ENCODE peak calls at places on chromosomes 3 and 15, in eight cellular contexts. One of them, this sample, is unnamed.

GRCh38 chr3:185687479-185687878 is 101.4 kb downstream of the SENP2 start:
- DNase-seq in amniotic stem cell: no peak
- DNase-seq in A549: no peak
- DNase-seq in GM12891: no peak
- DNase-seq in activated T-cell treated with anti-CD3 and anti-CD28 coated beads for 1 hour: no peak
- DNase-seq in naive thymus-derived CD4-positive, alpha-beta T cell: no peak
- DNase-seq in AG20443: no peak
- DNase-seq in NCI-H1092: no peak
- DNase-seq in this sample: no peak

GRCh38 chr3:5188419-5189405 is 1.2 kb downstream of the EDEM1 start:
- DNase-seq in activated T-cell treated with anti-CD3 and anti-CD28 coated beads for 1 hour: peak; percentile 27
- DNase-seq in AG20443: peak; percentile 33
- DNase-seq in NCI-H1092: no peak
- DNase-seq in GM12891: no peak
- DNase-seq in A549: peak; percentile 53
- DNase-seq in amniotic stem cell: no peak
- DNase-seq in naive thymus-derived CD4-positive, alpha-beta T cell: peak; percentile 77
- DNase-seq in this sample: no peak

GRCh38 chr3:5294360-5294759 is 106.9 kb downstream of the EDEM1 start:
- DNase-seq in A549: no peak
- DNase-seq in AG20443: peak; percentile 82
- DNase-seq in NCI-H1092: no peak
- DNase-seq in naive thymus-derived CD4-positive, alpha-beta T cell: no peak
- DNase-seq in activated T-cell treated with anti-CD3 and anti-CD28 coated beads for 1 hour: no peak
- DNase-seq in amniotic stem cell: no peak
- DNase-seq in GM12891: no peak
- DNase-seq in this sample: no peak

GRCh38 chr3:67362686-67363085 is 291.7 kb downstream of the SUCLG2 start:
- DNase-seq in A549: no peak
- DNase-seq in AG20443: no peak
- DNase-seq in NCI-H1092: no peak
- DNase-seq in amniotic stem cell: no peak
- DNase-seq in GM12891: no peak
- DNase-seq in naive thymus-derived CD4-positive, alpha-beta T cell: no peak
- DNase-seq in activated T-cell treated with anti-CD3 and anti-CD28 coated beads for 1 hour: no peak
- DNase-seq in this sample: no peak

GRCh38 chr3:76930712-76931111 is 109.2 kb upstream of the ROBO2 start:
- DNase-seq in amniotic stem cell: no peak
- DNase-seq in NCI-H1092: no peak
- DNase-seq in activated T-cell treated with anti-CD3 and anti-CD28 coated beads for 1 hour: no peak
- DNase-seq in GM12891: no peak
- DNase-seq in naive thymus-derived CD4-positive, alpha-beta T cell: no peak
- DNase-seq in A549: no peak
- DNase-seq in AG20443: no peak
- DNase-seq in this sample: no peak

GRCh38 chr3:13654330-13655073 is 105.6 kb downstream of the FBLN2 start:
- DNase-seq in GM12891: no peak
- DNase-seq in activated T-cell treated with anti-CD3 and anti-CD28 coated beads for 1 hour: no peak
- DNase-seq in naive thymus-derived CD4-positive, alpha-beta T cell: peak; percentile 61
- DNase-seq in NCI-H1092: no peak
- DNase-seq in A549: no peak
- DNase-seq in AG20443: no peak
- DNase-seq in amniotic stem cell: no peak
- DNase-seq in this sample: no peak

GRCh38 chr15:73346735-73347312 is 21.9 kb downstream of the HCN4 start:
- DNase-seq in NCI-H1092: no peak
- DNase-seq in amniotic stem cell: no peak
- DNase-seq in GM12891: peak; percentile 53
- DNase-seq in naive thymus-derived CD4-positive, alpha-beta T cell: peak; percentile 37
- DNase-seq in activated T-cell treated with anti-CD3 and anti-CD28 coated beads for 1 hour: peak; percentile 56
- DNase-seq in AG20443: peak; percentile 44
- DNase-seq in A549: peak; percentile 48
- DNase-seq in this sample: no peak

GRCh38 chr3:104316118-104316517 is 1050.6 kb upstream of the ALCAM start:
- DNase-seq in AG20443: peak; percentile 17
- DNase-seq in NCI-H1092: no peak
- DNase-seq in activated T-cell treated with anti-CD3 and anti-CD28 coated beads for 1 hour: no peak
- DNase-seq in A549: no peak
- DNase-seq in GM12891: no peak
- DNase-seq in naive thymus-derived CD4-positive, alpha-beta T cell: no peak
- DNase-seq in amniotic stem cell: no peak
- DNase-seq in this sample: no peak

GRCh38 chr3:156788846-156789245 is 37.3 kb upstream of the LEKR1 start:
- DNase-seq in naive thymus-derived CD4-positive, alpha-beta T cell: no peak
- DNase-seq in AG20443: no peak
- DNase-seq in GM12891: no peak
- DNase-seq in activated T-cell treated with anti-CD3 and anti-CD28 coated beads for 1 hour: no peak
- DNase-seq in A549: no peak
- DNase-seq in NCI-H1092: no peak
- DNase-seq in amniotic stem cell: no peak
- DNase-seq in this sample: no peak

GRCh38 chr15:39509941-39510845 is 70.7 kb upstream of the THBS1 start:
- DNase-seq in A549: no peak
- DNase-seq in NCI-H1092: no peak
- DNase-seq in GM12891: no peak
- DNase-seq in amniotic stem cell: no peak
- DNase-seq in activated T-cell treated with anti-CD3 and anti-CD28 coated beads for 1 hour: no peak
- DNase-seq in naive thymus-derived CD4-positive, alpha-beta T cell: no peak
- DNase-seq in AG20443: no peak
- DNase-seq in this sample: no peak

GRCh38 chr3:38640661-38641441 is 8.6 kb downstream of the SCN5A start:
- DNase-seq in NCI-H1092: no peak
- DNase-seq in GM12891: no peak
- DNase-seq in A549: no peak
- DNase-seq in naive thymus-derived CD4-positive, alpha-beta T cell: no peak
- DNase-seq in AG20443: no peak
- DNase-seq in amniotic stem cell: no peak
- DNase-seq in activated T-cell treated with anti-CD3 and anti-CD28 coated beads for 1 hour: no peak
- DNase-seq in this sample: no peak

GRCh38 chr3:156519758-156520162 is 35.2 kb downstream of the SSR3 start:
- DNase-seq in activated T-cell treated with anti-CD3 and anti-CD28 coated beads for 1 hour: no peak
- DNase-seq in amniotic stem cell: no peak
- DNase-seq in A549: no peak
- DNase-seq in GM12891: no peak
- DNase-seq in AG20443: no peak
- DNase-seq in naive thymus-derived CD4-positive, alpha-beta T cell: no peak
- DNase-seq in NCI-H1092: no peak
- DNase-seq in this sample: no peak

GRCh38 chr3:139187648-139188047 is 143.0 kb upstream of the PRR23C start:
- DNase-seq in A549: no peak
- DNase-seq in GM12891: no peak
- DNase-seq in naive thymus-derived CD4-positive, alpha-beta T cell: no peak
- DNase-seq in AG20443: no peak
- DNase-seq in activated T-cell treated with anti-CD3 and anti-CD28 coated beads for 1 hour: no peak
- DNase-seq in NCI-H1092: no peak
- DNase-seq in amniotic stem cell: no peak
- DNase-seq in this sample: no peak

GRCh38 chr3:33058780-33059179 is 38.2 kb downstream of the GLB1 start:
- DNase-seq in GM12891: no peak
- DNase-seq in naive thymus-derived CD4-positive, alpha-beta T cell: no peak
- DNase-seq in NCI-H1092: no peak
- DNase-seq in AG20443: no peak
- DNase-seq in amniotic stem cell: no peak
- DNase-seq in A549: no peak
- DNase-seq in activated T-cell treated with anti-CD3 and anti-CD28 coated beads for 1 hour: no peak
- DNase-seq in this sample: no peak

GRCh38 chr3:61936344-61936937 is 375.1 kb downstream of the PTPRG start:
- DNase-seq in AG20443: peak; percentile 45
- DNase-seq in A549: peak; percentile 1
- DNase-seq in amniotic stem cell: no peak
- DNase-seq in NCI-H1092: no peak
- DNase-seq in activated T-cell treated with anti-CD3 and anti-CD28 coated beads for 1 hour: no peak
- DNase-seq in naive thymus-derived CD4-positive, alpha-beta T cell: no peak
- DNase-seq in GM12891: no peak
- DNase-seq in this sample: peak; percentile 27

GRCh38 chr3:94024385-94024784 is 4.0 kb downstream of the STX19 start:
- DNase-seq in GM12891: no peak
- DNase-seq in A549: no peak
- DNase-seq in amniotic stem cell: no peak
- DNase-seq in AG20443: peak; percentile 29
- DNase-seq in NCI-H1092: no peak
- DNase-seq in naive thymus-derived CD4-positive, alpha-beta T cell: no peak
- DNase-seq in activated T-cell treated with anti-CD3 and anti-CD28 coated beads for 1 hour: no peak
- DNase-seq in this sample: no peak

GRCh38 chr3:126476166-126476975 is 680 bp upstream of the ZXDC start:
- DNase-seq in NCI-H1092: peak; percentile 68
- DNase-seq in activated T-cell treated with anti-CD3 and anti-CD28 coated beads for 1 hour: no peak
- DNase-seq in GM12891: no peak
- DNase-seq in naive thymus-derived CD4-positive, alpha-beta T cell: no peak
- DNase-seq in AG20443: peak; percentile 38
- DNase-seq in A549: peak; percentile 59
- DNase-seq in amniotic stem cell: no peak
- DNase-seq in this sample: no peak